ENCODE peak calls at places on chromosomes 16 and 17, in seven cellular contexts. C is psoas muscle, D is heart right ventricle, T is upper lobe of right lung, V is breast epithelium, J is left ventricle myocardium inferior, Q is vagina. Z is an unnamed sample. For H3K4me1 and H3K27me3, the result is how much of the 10 kb centered on the place peaks cover.

GRCh38 chr17:72575542-72576233 is 454.9 kb downstream of the SOX9 start:
- DNase-seq in V (no peak), Q (no peak), T (no peak), C (no peak), D (no peak), J (no peak), Z (no peak)

GRCh38 chr17:62703776-62704380 is 76.4 kb downstream of the MRC2 start:
- DNase-seq in T (peak), V (no peak), J (peak), Q (no peak), C (peak), D (peak), Z (peak)

GRCh38 chr17:71633391-71633849 is 487.4 kb upstream of the SOX9 start:
- DNase-seq in T (no peak), C (no peak), D (no peak), Q (no peak), J (no peak), V (peak), Z (peak)

GRCh38 chr16:66490774-66491715 is 58.9 kb downstream of the TK2 start:
- DNase-seq in T (no peak), C (no peak), J (no peak), D (no peak), V (no peak), Q (no peak), Z (no peak)

GRCh38 chr17:34118564-34118963 is 136.5 kb upstream of the CCL2 start:
- DNase-seq in D (no peak), T (no peak), C (no peak), J (no peak), V (no peak), Q (no peak), Z (no peak)

GRCh38 chr17:75454193-75454592 is 2.2 kb upstream of the TMEM94 start:
- DNase-seq in V (no peak), C (no peak), D (no peak), Q (no peak), T (no peak), J (no peak), Z (no peak)

GRCh38 chr16:31265329-31266245 is 5.8 kb downstream of the ITGAM start:
- DNase-seq in J (no peak), Q (peak), C (no peak), T (peak), V (no peak), D (no peak), Z (no peak)

GRCh38 chr17:48878920-48879898 is 13.4 kb upstream of the ATP5MC1 start:
- DNase-seq in V (no peak), Q (no peak), D (no peak), J (no peak), C (no peak), T (no peak), Z (peak)

GRCh38 chr16:9042943-9043680 is 48.3 kb upstream of the HAPSTR1 start:
- DNase-seq in V (no peak), T (no peak), D (no peak), Q (no peak), J (no peak), C (no peak), Z (peak)

GRCh38 chr17:27218041-27218440 is 75.9 kb upstream of the WSB1 start:
- DNase-seq in T (no peak), D (no peak), C (no peak), Q (no peak), J (no peak), V (no peak), Z (no peak)

GRCh38 chr17:38415250-38416194 is 12.7 kb upstream of the ARHGAP23 start:
- DNase-seq in T (peak), C (peak), D (no peak), J (no peak), V (no peak), Q (no peak), Z (peak)

GRCh38 chr16:26727801-26728200 is 338.9 kb upstream of the C16orf82 start:
- DNase-seq in Q (no peak), V (no peak), D (no peak), T (no peak), C (no peak), J (no peak), Z (no peak)

GRCh38 chr16:87956771-87957279 is 5.6 kb downstream of the BANP start:
- DNase-seq in Q (no peak), C (no peak), V (no peak), D (no peak), T (no peak), J (no peak), Z (peak)

GRCh38 chr16:81523387-81524115 is 78.9 kb downstream of the CMIP start:
- DNase-seq in Q (no peak), D (no peak), C (peak), V (peak), J (no peak), T (peak), Z (peak)

GRCh38 chr17:73588291-73589095 is 55.8 kb downstream of the SDK2 start:
- DNase-seq in Q (no peak), D (no peak), C (no peak), T (no peak), V (no peak), J (no peak), Z (no peak)

GRCh38 chr17:81153340-81153803 is 11.9 kb upstream of the PVALEF start:
- DNase-seq in T (no peak), J (no peak), D (no peak), C (peak), Q (no peak), V (no peak), Z (peak)

GRCh38 chr17:7083592-7083991 is 3.5 kb upstream of the CLEC10A start:
- DNase-seq in C (no peak), V (no peak), J (no peak), Q (no peak), T (no peak), D (no peak), Z (no peak)

GRCh38 chr16:519425-519824 is 8.1 kb upstream of the CAPN15 start:
- DNase-seq in T (no peak), J (no peak), C (no peak), V (no peak), D (no peak), Q (no peak), Z (no peak)

GRCh38 chr16:58409316-58409973 is 17.2 kb downstream of the GINS3 start:
- DNase-seq in T (no peak), C (no peak), Q (no peak), V (peak), D (peak), J (peak), Z (peak)

GRCh38 chr17:78257810-78258322 is 26.4 kb downstream of the TMEM235 start:
- DNase-seq in C (no peak), Q (no peak), D (no peak), J (peak), V (no peak), T (peak), Z (no peak)

GRCh38 chr16:56812884-56813283 is 52.1 kb upstream of the SLC12A3 start:
- DNase-seq in D (no peak), J (no peak), T (no peak), C (no peak), Q (no peak), V (no peak), Z (peak)

GRCh38 chr17:57025876-57026275 is 47.9 kb downstream of the SCPEP1 start:
- DNase-seq in V (no peak), T (no peak), D (no peak), J (no peak), Q (no peak), C (no peak), Z (no peak)

GRCh38 chr16:30051518-30051917 is 14.0 kb upstream of the ALDOA start:
- DNase-seq in T (no peak), C (no peak), Q (no peak), J (no peak), D (no peak), V (no peak), Z (no peak)

GRCh38 chr16:87325480-87325879 is 8.3 kb upstream of the C16orf95 start:
- DNase-seq in Q (no peak), C (peak), J (no peak), D (no peak), T (no peak), V (no peak), Z (no peak)

GRCh38 chr16:57951204-57951960 is 19.5 kb downstream of the CNGB1 start:
- DNase-seq in C (no peak), V (no peak), T (no peak), Q (no peak), J (no peak), D (no peak), Z (no peak)

GRCh38 chr17:17681744-17682292 is 560 bp downstream of the RAI1 start:
- DNase-seq in D (peak), J (peak), C (peak), V (no peak), T (peak), Q (no peak), Z (no peak)

GRCh38 chr17:50604470-50604869 is 30.2 kb upstream of the ABCC3 start:
- DNase-seq in T (no peak), D (peak), V (no peak), J (peak), Q (no peak), C (peak), Z (peak)

GRCh38 chr17:64411999-64412771 is 21.5 kb upstream of the PECAM1 start:
- DNase-seq in Q (no peak), D (peak), C (peak), T (peak), V (no peak), J (peak), Z (peak)

GRCh38 chr17:4972752-4973151 is 5.1 kb upstream of the SPAG7 start:
- DNase-seq in C (peak), D (no peak), T (no peak), V (no peak), J (no peak), Q (no peak), Z (no peak)
- TF ChIP-seq CTCF in C (no peak), D (no peak), T (no peak), V (no peak), J (no peak), Q (no peak), Z (no peak)

GRCh38 chr16:53080345-53081031 is 25.7 kb downstream of the CHD9 start:
- DNase-seq in T (no peak), C (peak), J (peak), D (peak), V (peak), Q (no peak), Z (peak)
- H3K4me1 ChIP-seq in T (half or more), C (under half), J (half or more), D (under half), V (under half), Q (half or more), Z (under half)

GRCh38 chr16:77922355-77922754 is 100.0 kb upstream of the CLEC3A start:
- DNase-seq in J (no peak), C (no peak), V (no peak), D (no peak), T (no peak), Q (no peak), Z (no peak)
- H3K27me3 ChIP-seq in J (under half), C (under half), V (under half), D (under half), T (under half), Q (under half), Z (under half)

GRCh38 chr16:75063549-75064082 is 53.0 kb downstream of the LDHD start:
- DNase-seq in Q (no peak), T (no peak), V (no peak), D (no peak), C (no peak), J (no peak), Z (no peak)
- TF ChIP-seq CTCF in Q (no peak), T (no peak), V (no peak), D (no peak), C (no peak), J (no peak), Z (no peak)